ENCODE peak calls at places on chromosome 19, in nine cellular contexts. I is stimulated activated CD8-positive, alpha-beta memory T cell treated with anti-CD3 and anti-CD28 coated beads, Interleukin-15, amount 100 ng/mL, for 24 hours; M is neural crest cell; Y is amygdala; W is activated CD4-positive, CD25-positive, alpha-beta regulatory T cell treated with anti-CD3 and anti-CD28 coated beads, Interleukin-2, amount 50 U/mL, for 16 hours; F is astrocyte; H is osteocyte; N is astrocyte of the spinal cord; R is activated T-cell treated with anti-CD3 and anti-CD28 coated beads for 1 hour. A is an unnamed sample.

GRCh38 chr19:53333071-53333465 is 481 bp upstream of the ZNF845 start:
- DNase-seq in I (no peak), M (peak), Y (peak), W (no peak), F (no peak), H (peak), N (no peak), R (peak), A (peak)

GRCh38 chr19:41192574-41193419 is at the start of gene CYP2S1:
- DNase-seq in I (no peak), M (no peak), Y (no peak), W (no peak), F (no peak), H (no peak), N (no peak), R (no peak), A (no peak)

GRCh38 chr19:40594251-40594650 is 6.9 kb upstream of the LTBP4 start:
- DNase-seq in I (no peak), M (no peak), Y (peak), W (no peak), F (no peak), H (no peak), N (no peak), R (no peak), A (peak)

GRCh38 chr19:15141143-15141542 is 33.9 kb downstream of the SYDE1 start:
- DNase-seq in I (no peak), M (no peak), Y (no peak), W (no peak), F (no peak), H (no peak), N (no peak), R (no peak), A (no peak)

GRCh38 chr19:10701955-10702307 is 692 bp downstream of the QTRT1 start:
- DNase-seq in I (no peak), M (peak), Y (no peak), W (no peak), F (no peak), H (no peak), N (no peak), R (no peak), A (peak)

GRCh38 chr19:2574971-2575630 is 99.2 kb downstream of the GADD45B start:
- DNase-seq in I (no peak), M (no peak), Y (no peak), W (no peak), F (no peak), H (no peak), N (no peak), R (no peak), A (no peak)

GRCh38 chr19:10408511-10409291 is 5.4 kb upstream of the CDC37 start:
- DNase-seq in I (no peak), M (no peak), Y (peak), W (no peak), F (no peak), H (no peak), N (no peak), R (no peak), A (no peak)

GRCh38 chr19:511101-511841 is 4.0 kb downstream of the TPGS1 start:
- DNase-seq in I (peak), M (no peak), Y (peak), W (peak), F (peak), H (no peak), N (peak), R (peak), A (peak)

GRCh38 chr19:10430505-10431253 is 10.3 kb downstream of the PDE4A start:
- DNase-seq in I (no peak), M (no peak), Y (no peak), W (no peak), F (no peak), H (no peak), N (no peak), R (no peak), A (no peak)

GRCh38 chr19:10848208-10848843 is at the start of gene C19orf38:
- DNase-seq in I (no peak), M (no peak), Y (no peak), W (no peak), F (no peak), H (no peak), N (no peak), R (no peak), A (no peak)

GRCh38 chr19:38869160-38869835 is 8.8 kb downstream of the RINL start:
- DNase-seq in I (no peak), M (no peak), Y (no peak), W (no peak), F (no peak), H (no peak), N (no peak), R (no peak), A (no peak)

GRCh38 chr19:5671600-5671999 is 8.7 kb downstream of the MICOS13 start:
- DNase-seq in I (no peak), M (no peak), Y (no peak), W (no peak), F (no peak), H (no peak), N (no peak), R (no peak), A (no peak)

GRCh38 chr19:2491130-2491801 is 15.3 kb downstream of the GADD45B start:
- DNase-seq in I (no peak), M (no peak), Y (no peak), W (no peak), F (peak), H (no peak), N (peak), R (no peak), A (no peak)

GRCh38 chr19:8107301-8107903 is 42.0 kb downstream of the FBN3 start:
- DNase-seq in I (no peak), M (no peak), Y (no peak), W (no peak), F (no peak), H (no peak), N (no peak), R (no peak), A (no peak)

GRCh38 chr19:53989600-53990533 is 1.6 kb upstream of the CACNG6 start:
- DNase-seq in I (no peak), M (no peak), Y (no peak), W (no peak), F (peak), H (no peak), N (no peak), R (no peak), A (no peak)